ENCODE peak calls at places on chromosomes 16 and 17, in seven cellular contexts. One of them, this sample, is unnamed.
A peak's percentile ranks its signal among the peaks of the same experiment; 100 is the strongest.

GRCh38 chr17:51045616-51046526 is 74.8 kb downstream of the SPAG9 start:
- DNase-seq in NCI-H2081: peak; percentile 39
- DNase-seq in heart left ventricle: no peak
- DNase-seq in GDM1: no peak
- DNase-seq in AG20443: peak; percentile 12
- DNase-seq in cardiac muscle cell: no peak
- DNase-seq in M059J: no peak
- DNase-seq in this sample: no peak

GRCh38 chr17:16989953-16990860 is 18.3 kb upstream of the TNFRSF13B start:
- DNase-seq in NCI-H2081: no peak
- DNase-seq in heart left ventricle: no peak
- DNase-seq in GDM1: no peak
- DNase-seq in AG20443: peak; percentile 69
- DNase-seq in cardiac muscle cell: no peak
- DNase-seq in M059J: peak; percentile 68
- DNase-seq in this sample: peak; percentile 24

GRCh38 chr17:80827646-80828643 is 163.7 kb upstream of the CHMP6 start:
- DNase-seq in NCI-H2081: no peak
- DNase-seq in heart left ventricle: peak; percentile 56
- DNase-seq in GDM1: no peak
- DNase-seq in AG20443: no peak
- DNase-seq in cardiac muscle cell: no peak
- DNase-seq in M059J: peak; percentile 54
- DNase-seq in this sample: no peak

GRCh38 chr17:79242393-79242792 is 167.8 kb downstream of the ENGASE start:
- DNase-seq in NCI-H2081: no peak
- DNase-seq in heart left ventricle: no peak
- DNase-seq in GDM1: no peak
- DNase-seq in AG20443: no peak
- DNase-seq in cardiac muscle cell: no peak
- DNase-seq in M059J: no peak
- DNase-seq in this sample: no peak

GRCh38 chr16:20611350-20611902 is 35.3 kb upstream of the ACSM2B start:
- DNase-seq in NCI-H2081: no peak
- DNase-seq in heart left ventricle: peak; percentile 72
- DNase-seq in GDM1: no peak
- DNase-seq in AG20443: no peak
- DNase-seq in cardiac muscle cell: no peak
- DNase-seq in M059J: no peak
- DNase-seq in this sample: no peak

GRCh38 chr17:17472333-17472920 is 4.4 kb upstream of the MED9 start:
- DNase-seq in NCI-H2081: no peak
- DNase-seq in heart left ventricle: no peak
- DNase-seq in GDM1: no peak
- DNase-seq in AG20443: no peak
- DNase-seq in cardiac muscle cell: no peak
- DNase-seq in M059J: no peak
- DNase-seq in this sample: peak; percentile 28

GRCh38 chr17:55394357-55395021 is 27.1 kb downstream of the MMD start:
- DNase-seq in NCI-H2081: no peak
- DNase-seq in heart left ventricle: no peak
- DNase-seq in GDM1: no peak
- DNase-seq in AG20443: no peak
- DNase-seq in cardiac muscle cell: no peak
- DNase-seq in M059J: no peak
- DNase-seq in this sample: no peak

GRCh38 chr17:56681561-56682266 is 88.2 kb downstream of the NOG start:
- DNase-seq in NCI-H2081: no peak
- DNase-seq in heart left ventricle: no peak
- DNase-seq in GDM1: peak; percentile 40
- DNase-seq in AG20443: peak; percentile 68
- DNase-seq in cardiac muscle cell: no peak
- DNase-seq in M059J: peak; percentile 95
- DNase-seq in this sample: peak; percentile 90

GRCh38 chr16:84081446-84081989 is 35.2 kb downstream of the MBTPS1 start:
- DNase-seq in NCI-H2081: no peak
- DNase-seq in heart left ventricle: no peak
- DNase-seq in GDM1: no peak
- DNase-seq in AG20443: no peak
- DNase-seq in cardiac muscle cell: no peak
- DNase-seq in M059J: no peak
- DNase-seq in this sample: no peak

GRCh38 chr17:17849147-17849820 is 12.5 kb upstream of the SREBF1 start:
- DNase-seq in NCI-H2081: peak; percentile 34
- DNase-seq in heart left ventricle: peak; percentile 77
- DNase-seq in GDM1: peak; percentile 63
- DNase-seq in AG20443: peak; percentile 81
- DNase-seq in cardiac muscle cell: no peak
- DNase-seq in M059J: peak; percentile 45
- DNase-seq in this sample: no peak

GRCh38 chr17:78341559-78342437 is 18.1 kb downstream of the SOCS3 start:
- DNase-seq in NCI-H2081: no peak
- DNase-seq in heart left ventricle: peak; percentile 90
- DNase-seq in GDM1: no peak
- DNase-seq in AG20443: peak; percentile 95
- DNase-seq in cardiac muscle cell: peak; percentile 78
- DNase-seq in M059J: peak; percentile 81
- DNase-seq in this sample: peak; percentile 82

GRCh38 chr16:12239953-12240485 is 263.5 kb downstream of the SNX29 start:
- DNase-seq in NCI-H2081: no peak
- DNase-seq in heart left ventricle: no peak
- DNase-seq in GDM1: no peak
- DNase-seq in AG20443: peak; percentile 88
- DNase-seq in cardiac muscle cell: no peak
- DNase-seq in M059J: no peak
- DNase-seq in this sample: no peak

GRCh38 chr17:76783146-76783545 is 45.2 kb downstream of the MFSD11 start:
- DNase-seq in NCI-H2081: no peak
- DNase-seq in heart left ventricle: no peak
- DNase-seq in GDM1: no peak
- DNase-seq in AG20443: no peak
- DNase-seq in cardiac muscle cell: no peak
- DNase-seq in M059J: no peak
- DNase-seq in this sample: no peak

GRCh38 chr17:42016411-42016831 is 818 bp downstream of the DNAJC7 start:
- DNase-seq in NCI-H2081: no peak
- DNase-seq in heart left ventricle: no peak
- DNase-seq in GDM1: no peak
- DNase-seq in AG20443: no peak
- DNase-seq in cardiac muscle cell: no peak
- DNase-seq in M059J: no peak
- DNase-seq in this sample: no peak

GRCh38 chr16:46930861-46931260 is 42.6 kb downstream of the DNAJA2 start:
- DNase-seq in NCI-H2081: no peak
- DNase-seq in heart left ventricle: no peak
- DNase-seq in GDM1: no peak
- DNase-seq in AG20443: no peak
- DNase-seq in cardiac muscle cell: no peak
- DNase-seq in M059J: no peak
- DNase-seq in this sample: no peak

GRCh38 chr17:17890773-17891759 is 54.3 kb upstream of the SREBF1 start:
- DNase-seq in NCI-H2081: peak; percentile 10
- DNase-seq in heart left ventricle: no peak
- DNase-seq in GDM1: peak; percentile 32
- DNase-seq in AG20443: peak; percentile 87
- DNase-seq in cardiac muscle cell: peak; percentile 77
- DNase-seq in M059J: peak; percentile 65
- DNase-seq in this sample: peak; percentile 73

GRCh38 chr17:74523308-74523707 is 8.0 kb downstream of the CD300LB start:
- DNase-seq in NCI-H2081: no peak
- DNase-seq in heart left ventricle: no peak
- DNase-seq in GDM1: no peak
- DNase-seq in AG20443: peak; percentile 3
- DNase-seq in cardiac muscle cell: no peak
- DNase-seq in M059J: no peak
- DNase-seq in this sample: no peak

GRCh38 chr16:48613061-48613957 is 3.3 kb upstream of the N4BP1 start:
- DNase-seq in NCI-H2081: no peak
- DNase-seq in heart left ventricle: no peak
- DNase-seq in GDM1: no peak
- DNase-seq in AG20443: no peak
- DNase-seq in cardiac muscle cell: no peak
- DNase-seq in M059J: no peak
- DNase-seq in this sample: peak; percentile 42

GRCh38 chr16:86824751-86825310 is 246.5 kb downstream of the FOXL1 start:
- DNase-seq in NCI-H2081: no peak
- DNase-seq in heart left ventricle: no peak
- DNase-seq in GDM1: no peak
- DNase-seq in AG20443: no peak
- DNase-seq in cardiac muscle cell: no peak
- DNase-seq in M059J: peak; percentile 80
- DNase-seq in this sample: peak; percentile 21

GRCh38 chr16:85157813-85158701 is 45.8 kb upstream of the CIBAR2 start:
- DNase-seq in NCI-H2081: no peak
- DNase-seq in heart left ventricle: no peak
- DNase-seq in GDM1: no peak
- DNase-seq in AG20443: no peak
- DNase-seq in cardiac muscle cell: peak; percentile 85
- DNase-seq in M059J: no peak
- DNase-seq in this sample: no peak

GRCh38 chr16:85104821-85105391 is 7.4 kb downstream of the CIBAR2 start:
- DNase-seq in NCI-H2081: no peak
- DNase-seq in heart left ventricle: no peak
- DNase-seq in GDM1: no peak
- DNase-seq in AG20443: no peak
- DNase-seq in cardiac muscle cell: no peak
- DNase-seq in M059J: peak; percentile 34
- DNase-seq in this sample: no peak

GRCh38 chr16:89785523-89786155 is 30.8 kb downstream of the FANCA start:
- DNase-seq in NCI-H2081: no peak
- DNase-seq in heart left ventricle: no peak
- DNase-seq in GDM1: no peak
- DNase-seq in AG20443: no peak
- DNase-seq in cardiac muscle cell: no peak
- DNase-seq in M059J: no peak
- DNase-seq in this sample: no peak

GRCh38 chr17:9242497-9242881 is 221.2 kb downstream of the NTN1 start:
- DNase-seq in NCI-H2081: no peak
- DNase-seq in heart left ventricle: no peak
- DNase-seq in GDM1: no peak
- DNase-seq in AG20443: no peak
- DNase-seq in cardiac muscle cell: no peak
- DNase-seq in M059J: no peak
- DNase-seq in this sample: no peak

GRCh38 chr16:50121721-50122445 is 31.2 kb upstream of the TENT4B start:
- DNase-seq in NCI-H2081: no peak
- DNase-seq in heart left ventricle: no peak
- DNase-seq in GDM1: no peak
- DNase-seq in AG20443: no peak
- DNase-seq in cardiac muscle cell: no peak
- DNase-seq in M059J: no peak
- DNase-seq in this sample: no peak

GRCh38 chr17:37813753-37814152 is 68.9 kb upstream of the HNF1B start:
- DNase-seq in NCI-H2081: no peak
- DNase-seq in heart left ventricle: no peak
- DNase-seq in GDM1: no peak
- DNase-seq in AG20443: peak; percentile 80
- DNase-seq in cardiac muscle cell: no peak
- DNase-seq in M059J: peak; percentile 84
- DNase-seq in this sample: no peak

GRCh38 chr16:81637336-81638235 is 141.5 kb upstream of the PLCG2 start:
- DNase-seq in NCI-H2081: no peak
- DNase-seq in heart left ventricle: no peak
- DNase-seq in GDM1: no peak
- DNase-seq in AG20443: no peak
- DNase-seq in cardiac muscle cell: no peak
- DNase-seq in M059J: no peak
- DNase-seq in this sample: no peak

GRCh38 chr16:66832661-66833305 is 2.0 kb upstream of the NAE1 start:
- DNase-seq in NCI-H2081: no peak
- DNase-seq in heart left ventricle: no peak
- DNase-seq in GDM1: no peak
- DNase-seq in AG20443: no peak
- DNase-seq in cardiac muscle cell: no peak
- DNase-seq in M059J: peak; percentile 74
- DNase-seq in this sample: peak; percentile 29

This sample was measured in PC-3.